ENCODE peak calls at places on chromosome 18, in eight cellular contexts. One of them, this sample, is unnamed.

GRCh38 chr18:24212939-24213338 is 74.1 kb downstream of the CABYR start:
- DNase-seq in upper lobe of left lung: no peak
- DNase-seq in transverse colon: no peak
- DNase-seq in breast epithelium: no peak
- DNase-seq in sigmoid colon: no peak
- DNase-seq in HCT116: peak; percentile 94
- DNase-seq in HepG2: peak; percentile 14
- DNase-seq in K562: no peak
- DNase-seq in this sample: no peak

GRCh38 chr18:51862311-51862710 is 477.7 kb upstream of the DCC start:
- DNase-seq in upper lobe of left lung: no peak
- DNase-seq in transverse colon: no peak
- DNase-seq in breast epithelium: no peak
- DNase-seq in sigmoid colon: no peak
- DNase-seq in HCT116: no peak
- DNase-seq in HepG2: no peak
- DNase-seq in K562: no peak
- DNase-seq in this sample: no peak

GRCh38 chr18:46226461-46226860 is 122.3 kb downstream of the HAUS1 start:
- DNase-seq in upper lobe of left lung: no peak
- DNase-seq in transverse colon: no peak
- DNase-seq in breast epithelium: no peak
- DNase-seq in sigmoid colon: no peak
- DNase-seq in HCT116: no peak
- DNase-seq in HepG2: no peak
- DNase-seq in K562: no peak
- DNase-seq in this sample: no peak

GRCh38 chr18:34543356-34543755 is 166.7 kb upstream of the DTNA start:
- DNase-seq in upper lobe of left lung: no peak
- DNase-seq in transverse colon: no peak
- DNase-seq in breast epithelium: no peak
- DNase-seq in sigmoid colon: no peak
- DNase-seq in HCT116: no peak
- DNase-seq in HepG2: peak; percentile 29
- DNase-seq in K562: no peak
- DNase-seq in this sample: no peak

GRCh38 chr18:23992119-23992940 is 22.2 kb upstream of the TTC39C start:
- DNase-seq in upper lobe of left lung: peak; percentile 72
- DNase-seq in transverse colon: no peak
- DNase-seq in breast epithelium: peak; percentile 79
- DNase-seq in sigmoid colon: no peak
- DNase-seq in HCT116: no peak
- DNase-seq in HepG2: no peak
- DNase-seq in K562: no peak
- DNase-seq in this sample: no peak

GRCh38 chr18:77650799-77651385 is 401.2 kb downstream of the GALR1 start:
- DNase-seq in upper lobe of left lung: peak; percentile 67
- DNase-seq in transverse colon: peak; percentile 73
- DNase-seq in breast epithelium: no peak
- DNase-seq in sigmoid colon: peak; percentile 87
- DNase-seq in HCT116: no peak
- DNase-seq in HepG2: peak; percentile 24
- DNase-seq in K562: peak; percentile 76
- DNase-seq in this sample: peak; percentile 89

GRCh38 chr18:32732165-32732564 is 40.7 kb downstream of the KLHL14 start:
- DNase-seq in upper lobe of left lung: no peak
- DNase-seq in transverse colon: no peak
- DNase-seq in breast epithelium: no peak
- DNase-seq in sigmoid colon: no peak
- DNase-seq in HCT116: no peak
- DNase-seq in HepG2: no peak
- DNase-seq in K562: no peak
- DNase-seq in this sample: no peak

GRCh38 chr18:37394610-37394965 is 171.0 kb downstream of the CELF4 start:
- DNase-seq in upper lobe of left lung: no peak
- DNase-seq in transverse colon: no peak
- DNase-seq in breast epithelium: no peak
- DNase-seq in sigmoid colon: no peak
- DNase-seq in HCT116: no peak
- DNase-seq in HepG2: no peak
- DNase-seq in K562: no peak
- DNase-seq in this sample: peak; percentile 72

GRCh38 chr18:61329398-61329797 is 3.8 kb upstream of the CDH20 start:
- DNase-seq in upper lobe of left lung: no peak
- DNase-seq in transverse colon: no peak
- DNase-seq in breast epithelium: no peak
- DNase-seq in sigmoid colon: no peak
- DNase-seq in HCT116: no peak
- DNase-seq in HepG2: no peak
- DNase-seq in K562: no peak
- DNase-seq in this sample: no peak

GRCh38 chr18:78736015-78736690 is 243.5 kb upstream of the SALL3 start:
- DNase-seq in upper lobe of left lung: no peak
- DNase-seq in transverse colon: no peak
- DNase-seq in breast epithelium: peak; percentile 17
- DNase-seq in sigmoid colon: no peak
- DNase-seq in HCT116: no peak
- DNase-seq in HepG2: no peak
- DNase-seq in K562: no peak
- DNase-seq in this sample: peak; percentile 59

GRCh38 chr18:24023185-24023814 is 8.7 kb downstream of the TTC39C start:
- DNase-seq in upper lobe of left lung: no peak
- DNase-seq in transverse colon: no peak
- DNase-seq in breast epithelium: no peak
- DNase-seq in sigmoid colon: no peak
- DNase-seq in HCT116: no peak
- DNase-seq in HepG2: peak; percentile 9
- DNase-seq in K562: no peak
- DNase-seq in this sample: no peak

GRCh38 chr18:25737710-25738251 is 352.6 kb downstream of the SS18 start:
- DNase-seq in upper lobe of left lung: no peak
- DNase-seq in transverse colon: no peak
- DNase-seq in breast epithelium: no peak
- DNase-seq in sigmoid colon: no peak
- DNase-seq in HCT116: peak; percentile 6
- DNase-seq in HepG2: peak; percentile 18
- DNase-seq in K562: no peak
- DNase-seq in this sample: no peak

GRCh38 chr18:37336568-37337285 is 228.9 kb downstream of the CELF4 start:
- DNase-seq in upper lobe of left lung: no peak
- DNase-seq in transverse colon: no peak
- DNase-seq in breast epithelium: no peak
- DNase-seq in sigmoid colon: no peak
- DNase-seq in HCT116: no peak
- DNase-seq in HepG2: no peak
- DNase-seq in K562: no peak
- DNase-seq in this sample: no peak

GRCh38 chr18:12908706-12909105 is 24.7 kb upstream of the PTPN2 start:
- DNase-seq in upper lobe of left lung: no peak
- DNase-seq in transverse colon: no peak
- DNase-seq in breast epithelium: no peak
- DNase-seq in sigmoid colon: no peak
- DNase-seq in HCT116: no peak
- DNase-seq in HepG2: no peak
- DNase-seq in K562: no peak
- DNase-seq in this sample: no peak

GRCh38 chr18:36328385-36328858 is 30.9 kb downstream of the FHOD3 start:
- DNase-seq in upper lobe of left lung: no peak
- DNase-seq in transverse colon: no peak
- DNase-seq in breast epithelium: no peak
- DNase-seq in sigmoid colon: no peak
- DNase-seq in HCT116: no peak
- DNase-seq in HepG2: no peak
- DNase-seq in K562: no peak
- DNase-seq in this sample: no peak

DNA sequence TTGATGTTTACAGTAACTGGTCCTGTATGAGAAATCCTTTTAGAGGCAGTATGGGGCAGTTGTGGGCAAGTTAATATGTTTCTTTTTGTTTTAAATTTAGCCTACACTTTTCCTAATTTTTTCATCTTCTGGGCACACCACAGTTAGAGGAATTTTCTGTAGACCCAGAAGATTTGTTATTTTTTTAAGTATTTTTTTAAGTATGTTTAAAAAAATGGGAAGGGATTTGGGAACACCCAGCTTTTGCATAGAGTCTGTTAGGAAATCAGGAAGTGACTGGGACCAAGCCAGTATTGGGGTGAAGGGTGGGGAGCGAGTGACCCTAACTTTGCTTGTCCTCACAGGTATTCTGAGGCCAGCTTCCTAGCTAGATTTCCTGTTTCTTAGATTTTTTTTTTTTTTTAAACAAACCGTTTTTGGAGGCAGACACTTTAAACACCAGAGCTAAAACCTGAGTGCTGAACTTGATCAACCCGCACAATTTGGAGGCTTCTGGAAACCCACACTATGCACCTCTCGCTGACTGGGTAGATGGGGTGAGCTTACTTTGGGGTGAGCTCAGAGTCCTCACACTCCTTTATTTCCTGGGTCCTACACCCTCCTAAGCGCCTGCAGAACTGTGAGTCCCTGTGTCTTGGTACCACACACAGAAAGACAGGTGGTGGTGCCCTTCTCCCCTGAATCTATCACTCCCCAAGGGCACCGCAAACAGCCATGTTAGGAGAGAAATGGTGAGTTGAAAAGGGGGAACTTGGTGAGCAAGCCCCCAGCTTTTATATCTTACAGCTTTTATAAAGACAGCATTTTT is 5.2 kb downstream of the GATA6 start:
- DNase-seq in upper lobe of left lung: peak; percentile 63
- DNase-seq in transverse colon: peak; percentile 36
- DNase-seq in breast epithelium: no peak
- DNase-seq in sigmoid colon: no peak
- DNase-seq in HCT116: no peak
- DNase-seq in HepG2: no peak
- DNase-seq in K562: no peak
- DNase-seq in this sample: no peak
- H3K27me3 ChIP-seq in upper lobe of left lung: peaks cover 2% of the 10 kb centered on the region
- H3K27me3 ChIP-seq in transverse colon: peaks cover 90% of the 10 kb centered on the region
- H3K27me3 ChIP-seq in breast epithelium: peaks cover 11% of the 10 kb centered on the region
- H3K27me3 ChIP-seq in sigmoid colon: peaks cover 28% of the 10 kb centered on the region
- H3K27me3 ChIP-seq in HCT116: no peaks in the 10 kb centered on the region
- H3K27me3 ChIP-seq in HepG2: no peaks in the 10 kb centered on the region
- H3K27me3 ChIP-seq in K562: peaks cover 24% of the 10 kb centered on the region
- H3K27me3 ChIP-seq in this sample: peaks cover 2% of the 10 kb centered on the region

GRCh38 chr18:62480927-62481326 is 41.9 kb upstream of the ZCCHC2 start:
- DNase-seq in upper lobe of left lung: no peak
- DNase-seq in transverse colon: no peak
- DNase-seq in breast epithelium: no peak
- DNase-seq in sigmoid colon: no peak
- DNase-seq in HCT116: no peak
- DNase-seq in HepG2: no peak
- DNase-seq in K562: no peak
- DNase-seq in this sample: no peak
- TF ChIP-seq POLR2AphosphoS5 in upper lobe of left lung: no peak
- TF ChIP-seq POLR2AphosphoS5 in transverse colon: no peak
- TF ChIP-seq POLR2AphosphoS5 in breast epithelium: no peak
- TF ChIP-seq POLR2AphosphoS5 in sigmoid colon: no peak
- TF ChIP-seq POLR2AphosphoS5 in HCT116: no peak
- TF ChIP-seq POLR2AphosphoS5 in HepG2: no peak
- TF ChIP-seq POLR2AphosphoS5 in K562: no peak
- TF ChIP-seq POLR2AphosphoS5 in this sample: no peak

DNA sequence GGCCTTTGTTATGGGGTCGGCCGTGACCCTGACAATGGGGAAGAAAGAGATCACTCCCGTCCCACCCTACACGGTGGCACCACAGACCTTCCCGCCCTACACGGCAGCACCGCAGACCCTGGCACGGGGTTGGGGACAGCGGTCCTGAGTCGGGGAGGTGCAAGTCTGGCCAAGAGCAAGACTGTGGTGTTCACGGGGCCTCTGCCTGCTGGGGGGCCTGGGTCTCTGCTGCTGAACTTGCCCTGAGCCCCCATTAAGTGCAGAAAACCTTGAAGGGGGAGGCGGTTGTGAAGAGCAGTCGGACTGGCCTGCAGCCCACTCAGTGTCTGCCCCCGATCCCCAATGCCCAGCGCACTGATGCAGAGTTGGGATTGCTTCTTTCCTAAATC is 75.9 kb downstream of the SLC66A2 start:
- DNase-seq in upper lobe of left lung: no peak
- DNase-seq in transverse colon: no peak
- DNase-seq in breast epithelium: no peak
- DNase-seq in sigmoid colon: no peak
- DNase-seq in HCT116: no peak
- DNase-seq in HepG2: no peak
- DNase-seq in K562: no peak
- DNase-seq in this sample: peak; percentile 47
- H3K4me3 ChIP-seq in upper lobe of left lung: no peak overlapping the region
- H3K4me3 ChIP-seq in transverse colon: no peak overlapping the region
- H3K4me3 ChIP-seq in breast epithelium: no peak overlapping the region
- H3K4me3 ChIP-seq in sigmoid colon: no peak overlapping the region
- H3K4me3 ChIP-seq in HCT116: no peak overlapping the region
- H3K4me3 ChIP-seq in HepG2: no peak overlapping the region
- H3K4me3 ChIP-seq in K562: no peak overlapping the region
- H3K4me3 ChIP-seq in this sample: no peak overlapping the region

GRCh38 chr18:72444756-72445155 is 99.4 kb downstream of the CBLN2 start:
- DNase-seq in upper lobe of left lung: no peak
- DNase-seq in transverse colon: no peak
- DNase-seq in breast epithelium: no peak
- DNase-seq in sigmoid colon: no peak
- DNase-seq in HCT116: no peak
- DNase-seq in HepG2: no peak
- DNase-seq in K562: no peak
- DNase-seq in this sample: no peak
- H3K27me3 ChIP-seq in upper lobe of left lung: no peaks in the 10 kb centered on the region
- H3K27me3 ChIP-seq in transverse colon: no peaks in the 10 kb centered on the region
- H3K27me3 ChIP-seq in breast epithelium: no peaks in the 10 kb centered on the region
- H3K27me3 ChIP-seq in sigmoid colon: no peaks in the 10 kb centered on the region
- H3K27me3 ChIP-seq in HCT116: no peaks in the 10 kb centered on the region
- H3K27me3 ChIP-seq in HepG2: no peaks in the 10 kb centered on the region
- H3K27me3 ChIP-seq in K562: no peaks in the 10 kb centered on the region
- H3K27me3 ChIP-seq in this sample: no peaks in the 10 kb centered on the region

This sample was measured in spleen.